ENCODE peak calls at places on chromosomes 1 and 21, in eight cellular contexts. One of them, this sample, is unnamed.

GRCh38 chr1:84480658-84481057 is 1.6 kb downstream of the RPF1 start:
- DNase-seq in GM12878: no peak
- DNase-seq in AG04449: no peak
- DNase-seq in AG09309: no peak
- DNase-seq in A549: no peak
- DNase-seq in foreskin fibroblast: no peak
- DNase-seq in psoas muscle: no peak
- DNase-seq in HL-60: no peak
- DNase-seq in this sample: no peak

GRCh38 chr1:46682064-46682463 is 10.4 kb downstream of the TEX38 start:
- DNase-seq in GM12878: no peak
- DNase-seq in AG04449: no peak
- DNase-seq in AG09309: no peak
- DNase-seq in A549: no peak
- DNase-seq in foreskin fibroblast: no peak
- DNase-seq in psoas muscle: no peak
- DNase-seq in HL-60: no peak
- DNase-seq in this sample: no peak

GRCh38 chr1:18783705-18784522 is 75.5 kb downstream of the TAS1R2 start:
- DNase-seq in GM12878: no peak
- DNase-seq in AG04449: no peak
- DNase-seq in AG09309: no peak
- DNase-seq in A549: no peak
- DNase-seq in foreskin fibroblast: no peak
- DNase-seq in psoas muscle: no peak
- DNase-seq in HL-60: no peak
- DNase-seq in this sample: no peak

GRCh38 chr1:41322101-41322661 is 39.1 kb upstream of the FOXO6 start:
- DNase-seq in GM12878: no peak
- DNase-seq in AG04449: no peak
- DNase-seq in AG09309: no peak
- DNase-seq in A549: no peak
- DNase-seq in foreskin fibroblast: no peak
- DNase-seq in psoas muscle: no peak
- DNase-seq in HL-60: no peak
- DNase-seq in this sample: no peak

GRCh38 chr1:93437976-93438605 is 9.8 kb upstream of the FNBP1L start:
- DNase-seq in GM12878: no peak
- DNase-seq in AG04449: no peak
- DNase-seq in AG09309: peak
- DNase-seq in A549: peak
- DNase-seq in foreskin fibroblast: peak
- DNase-seq in psoas muscle: no peak
- DNase-seq in HL-60: no peak
- DNase-seq in this sample: no peak

GRCh38 chr1:151294748-151295462 is 12.8 kb downstream of the ZNF687 start:
- DNase-seq in GM12878: no peak
- DNase-seq in AG04449: no peak
- DNase-seq in AG09309: no peak
- DNase-seq in A549: no peak
- DNase-seq in foreskin fibroblast: no peak
- DNase-seq in psoas muscle: no peak
- DNase-seq in HL-60: no peak
- DNase-seq in this sample: no peak

GRCh38 chr21:30629173-30629572 is 5.8 kb upstream of the KRTAP20-2 start:
- DNase-seq in GM12878: no peak
- DNase-seq in AG04449: no peak
- DNase-seq in AG09309: no peak
- DNase-seq in A549: no peak
- DNase-seq in foreskin fibroblast: no peak
- DNase-seq in psoas muscle: no peak
- DNase-seq in HL-60: no peak
- DNase-seq in this sample: no peak

GRCh38 chr1:40385437-40386310 is 12.1 kb downstream of the SMAP2 start:
- DNase-seq in GM12878: peak
- DNase-seq in AG04449: no peak
- DNase-seq in AG09309: no peak
- DNase-seq in A549: no peak
- DNase-seq in foreskin fibroblast: no peak
- DNase-seq in psoas muscle: no peak
- DNase-seq in HL-60: no peak
- DNase-seq in this sample: no peak

GRCh38 chr1:18899363-18900049 is 2.8 kb downstream of the ALDH4A1 start:
- DNase-seq in GM12878: no peak
- DNase-seq in AG04449: no peak
- DNase-seq in AG09309: no peak
- DNase-seq in A549: no peak
- DNase-seq in foreskin fibroblast: no peak
- DNase-seq in psoas muscle: no peak
- DNase-seq in HL-60: no peak
- DNase-seq in this sample: no peak

GRCh38 chr1:159916240-159917051 is 8.9 kb downstream of the TAGLN2 start:
- DNase-seq in GM12878: no peak
- DNase-seq in AG04449: peak
- DNase-seq in AG09309: peak
- DNase-seq in A549: peak
- DNase-seq in foreskin fibroblast: peak
- DNase-seq in psoas muscle: no peak
- DNase-seq in HL-60: no peak
- DNase-seq in this sample: no peak

GRCh38 chr1:204703826-204704612 is 18.5 kb upstream of the LRRN2 start:
- DNase-seq in GM12878: no peak
- DNase-seq in AG04449: no peak
- DNase-seq in AG09309: no peak
- DNase-seq in A549: no peak
- DNase-seq in foreskin fibroblast: no peak
- DNase-seq in psoas muscle: no peak
- DNase-seq in HL-60: no peak
- DNase-seq in this sample: no peak

GRCh38 chr1:203338335-203339036 is 12.4 kb downstream of the FMOD start:
- DNase-seq in GM12878: no peak
- DNase-seq in AG04449: no peak
- DNase-seq in AG09309: no peak
- DNase-seq in A549: peak
- DNase-seq in foreskin fibroblast: peak
- DNase-seq in psoas muscle: peak
- DNase-seq in HL-60: no peak
- DNase-seq in this sample: no peak

GRCh38 chr1:22285545-22286396 is 142.9 kb upstream of the WNT4 start:
- DNase-seq in GM12878: no peak
- DNase-seq in AG04449: no peak
- DNase-seq in AG09309: no peak
- DNase-seq in A549: no peak
- DNase-seq in foreskin fibroblast: no peak
- DNase-seq in psoas muscle: peak
- DNase-seq in HL-60: no peak
- DNase-seq in this sample: no peak

GRCh38 chr21:29347274-29347681 is 48.6 kb downstream of the BACH1 start:
- DNase-seq in GM12878: no peak
- DNase-seq in AG04449: no peak
- DNase-seq in AG09309: no peak
- DNase-seq in A549: no peak
- DNase-seq in foreskin fibroblast: peak
- DNase-seq in psoas muscle: no peak
- DNase-seq in HL-60: peak
- DNase-seq in this sample: no peak

GRCh38 chr1:35210306-35211112 is 17.6 kb upstream of the SFPQ start:
- DNase-seq in GM12878: no peak
- DNase-seq in AG04449: no peak
- DNase-seq in AG09309: no peak
- DNase-seq in A549: no peak
- DNase-seq in foreskin fibroblast: no peak
- DNase-seq in psoas muscle: no peak
- DNase-seq in HL-60: no peak
- DNase-seq in this sample: no peak

GRCh38 chr1:156379420-156380165 is 10.6 kb downstream of the RHBG start:
- DNase-seq in GM12878: no peak
- DNase-seq in AG04449: no peak
- DNase-seq in AG09309: no peak
- DNase-seq in A549: peak
- DNase-seq in foreskin fibroblast: peak
- DNase-seq in psoas muscle: no peak
- DNase-seq in HL-60: no peak
- DNase-seq in this sample: no peak

GRCh38 chr1:13808729-13809131 is 108.7 kb downstream of the PRDM2 start:
- DNase-seq in GM12878: no peak
- DNase-seq in AG04449: no peak
- DNase-seq in AG09309: peak
- DNase-seq in A549: no peak
- DNase-seq in foreskin fibroblast: peak
- DNase-seq in psoas muscle: peak
- DNase-seq in HL-60: no peak
- DNase-seq in this sample: no peak

DNA sequence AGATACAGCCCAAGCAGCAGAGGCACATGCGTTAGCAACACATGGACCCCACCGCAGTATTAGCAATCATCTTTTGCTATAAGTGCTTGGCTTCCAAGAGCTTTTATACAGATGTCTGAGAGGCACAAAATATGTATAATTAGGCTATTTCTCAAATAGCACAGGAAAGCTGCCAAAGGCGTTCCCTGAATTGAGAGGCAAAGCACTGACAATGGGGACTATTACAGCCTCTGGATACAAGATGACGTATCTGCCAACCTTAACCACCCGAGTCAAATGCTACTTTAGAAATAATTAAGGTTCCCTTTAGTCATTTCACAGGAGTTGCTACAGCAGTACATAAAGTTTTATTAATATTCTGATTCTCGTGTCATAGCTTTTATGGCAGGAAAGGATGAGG is 6.4 kb downstream of the STMN1 start:
- DNase-seq in GM12878: no peak
- DNase-seq in AG04449: no peak
- DNase-seq in AG09309: no peak
- DNase-seq in A549: no peak
- DNase-seq in foreskin fibroblast: no peak
- DNase-seq in psoas muscle: no peak
- DNase-seq in HL-60: no peak
- DNase-seq in this sample: no peak
- TF ChIP-seq CTCF in GM12878: no peak
- TF ChIP-seq CTCF in AG04449: no peak
- TF ChIP-seq CTCF in AG09309: no peak
- TF ChIP-seq CTCF in A549: no peak
- TF ChIP-seq CTCF in foreskin fibroblast: no peak
- TF ChIP-seq CTCF in psoas muscle: no peak
- TF ChIP-seq CTCF in HL-60: no peak
- TF ChIP-seq CTCF in this sample: no peak

DNA sequence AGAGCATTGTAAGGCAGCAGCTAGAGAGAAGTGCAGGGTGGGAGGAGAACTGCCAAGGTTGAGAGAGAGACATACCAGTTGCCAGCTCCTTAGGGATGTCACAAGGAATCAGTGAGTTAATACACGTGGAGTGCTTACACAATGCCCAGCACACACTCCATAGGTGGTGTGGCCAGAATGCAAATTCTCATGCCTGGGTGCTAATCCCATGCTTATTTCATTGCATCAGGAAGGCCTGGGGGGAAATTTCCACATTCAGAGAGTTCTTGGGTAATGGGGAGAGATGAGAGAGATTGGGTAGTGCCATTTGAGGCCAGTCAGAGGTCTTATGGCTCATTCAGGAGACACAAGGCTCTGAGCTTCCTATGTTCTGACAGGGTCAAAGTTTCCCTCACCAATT is 38.7 kb downstream of the GJA5 start:
- DNase-seq in GM12878: no peak
- DNase-seq in AG04449: no peak
- DNase-seq in AG09309: no peak
- DNase-seq in A549: no peak
- DNase-seq in foreskin fibroblast: no peak
- DNase-seq in psoas muscle: no peak
- DNase-seq in HL-60: peak
- DNase-seq in this sample: no peak
- H3K4me3 ChIP-seq in GM12878: no peak
- H3K4me3 ChIP-seq in AG04449: no peak
- H3K4me3 ChIP-seq in AG09309: no peak
- H3K4me3 ChIP-seq in A549: no peak
- H3K4me3 ChIP-seq in foreskin fibroblast: no peak
- H3K4me3 ChIP-seq in psoas muscle: no peak
- H3K4me3 ChIP-seq in HL-60: no peak
- H3K4me3 ChIP-seq in this sample: no peak

DNA sequence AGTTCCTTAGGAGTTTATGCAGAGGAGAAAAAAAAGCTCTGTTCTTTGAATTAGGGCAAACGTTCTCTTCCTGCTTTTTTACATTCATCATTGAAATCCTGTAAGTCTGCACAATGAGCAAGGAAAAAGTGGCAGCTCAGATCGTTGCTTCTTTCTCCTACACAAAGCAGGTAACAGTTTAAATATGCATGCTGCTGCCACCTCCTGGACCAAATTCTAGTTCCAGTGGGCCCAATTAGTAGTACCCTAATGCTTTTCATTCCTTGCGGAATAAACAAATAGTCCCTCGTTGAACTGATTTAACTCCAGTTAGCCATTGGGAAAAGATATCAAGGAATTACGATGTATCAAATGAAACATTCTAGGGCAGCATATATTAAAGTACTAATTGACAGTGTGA is 20.1 kb downstream of the YTHDF2 start:
- DNase-seq in GM12878: no peak
- DNase-seq in AG04449: no peak
- DNase-seq in AG09309: no peak
- DNase-seq in A549: no peak
- DNase-seq in foreskin fibroblast: no peak
- DNase-seq in psoas muscle: no peak
- DNase-seq in HL-60: no peak
- DNase-seq in this sample: no peak
- TF ChIP-seq CTCF in GM12878: no peak
- TF ChIP-seq CTCF in AG04449: no peak
- TF ChIP-seq CTCF in AG09309: no peak
- TF ChIP-seq CTCF in A549: peak
- TF ChIP-seq CTCF in foreskin fibroblast: peak
- TF ChIP-seq CTCF in psoas muscle: no peak
- TF ChIP-seq CTCF in HL-60: no peak
- TF ChIP-seq CTCF in this sample: peak

GRCh38 chr1:172447641-172448040 is 3.8 kb upstream of the PIGC start:
- DNase-seq in GM12878: no peak
- DNase-seq in AG04449: no peak
- DNase-seq in AG09309: no peak
- DNase-seq in A549: no peak
- DNase-seq in foreskin fibroblast: no peak
- DNase-seq in psoas muscle: no peak
- DNase-seq in HL-60: peak
- DNase-seq in this sample: no peak

GRCh38 chr1:172443666-172444453 is at the start of gene PIGC:
- DNase-seq in GM12878: peak
- DNase-seq in AG04449: no peak
- DNase-seq in AG09309: peak
- DNase-seq in A549: peak
- DNase-seq in foreskin fibroblast: peak
- DNase-seq in psoas muscle: peak
- DNase-seq in HL-60: peak
- DNase-seq in this sample: no peak

GRCh38 chr1:172442843-172443565 is 865 bp downstream of the PIGC start:
- DNase-seq in GM12878: no peak
- DNase-seq in AG04449: no peak
- DNase-seq in AG09309: no peak
- DNase-seq in A549: no peak
- DNase-seq in foreskin fibroblast: no peak
- DNase-seq in psoas muscle: no peak
- DNase-seq in HL-60: no peak
- DNase-seq in this sample: no peak

GRCh38 chr1:172446547-172446946 is 2.7 kb upstream of the PIGC start:
- DNase-seq in GM12878: no peak
- DNase-seq in AG04449: no peak
- DNase-seq in AG09309: no peak
- DNase-seq in A549: no peak
- DNase-seq in foreskin fibroblast: no peak
- DNase-seq in psoas muscle: no peak
- DNase-seq in HL-60: no peak
- DNase-seq in this sample: no peak

GRCh38 chr1:172442404-172442803 is 1.5 kb downstream of the PIGC start:
- DNase-seq in GM12878: no peak
- DNase-seq in AG04449: no peak
- DNase-seq in AG09309: no peak
- DNase-seq in A549: no peak
- DNase-seq in foreskin fibroblast: no peak
- DNase-seq in psoas muscle: no peak
- DNase-seq in HL-60: no peak
- DNase-seq in this sample: no peak
- H3K4me3 ChIP-seq in GM12878: peak
- H3K4me3 ChIP-seq in AG04449: no peak
- H3K4me3 ChIP-seq in AG09309: no peak
- H3K4me3 ChIP-seq in A549: no peak
- H3K4me3 ChIP-seq in foreskin fibroblast: no peak
- H3K4me3 ChIP-seq in psoas muscle: no peak
- H3K4me3 ChIP-seq in HL-60: no peak
- H3K4me3 ChIP-seq in this sample: no peak

This sample was measured in epithelial cell of proximal tubule.